ENCODE peak calls at places on chromosomes 11 and 22, in four cellular contexts. F, Y, H and Z are unnamed samples.

GRCh38 chr11:326842-327580 is 6.4 kb upstream of the IFITM3 start:
- DNase-seq in F (no peak), Y (no peak), H (no peak), Z (no peak)

GRCh38 chr11:38356255-38356654 is 1758.2 kb upstream of the RAG2 start:
- DNase-seq in F (no peak), Y (no peak), H (no peak), Z (no peak)

GRCh38 chr11:99803501-99803900 is 782.8 kb downstream of the CNTN5 start:
- DNase-seq in F (no peak), Y (no peak), H (no peak), Z (peak)

GRCh38 chr22:20802452-20802851 is 28.5 kb downstream of the SERPIND1 start:
- DNase-seq in F (no peak), Y (no peak), H (no peak), Z (no peak)

GRCh38 chr11:131674051-131674755 is 303.8 kb downstream of the NTM start:
- DNase-seq in F (peak), Y (peak), H (peak), Z (peak)

GRCh38 chr11:101881586-101881985 is 33.2 kb upstream of the CEP126 start:
- DNase-seq in F (no peak), Y (no peak), H (no peak), Z (no peak)

GRCh38 chr11:59191095-59191494 is 19.2 kb downstream of the DTX4 start:
- DNase-seq in F (no peak), Y (no peak), H (no peak), Z (no peak)

GRCh38 chr11:120612363-120613263 is 101.1 kb downstream of the GRIK4 start:
- DNase-seq in F (no peak), Y (no peak), H (no peak), Z (no peak)

GRCh38 chr11:12863605-12864121 is 145.5 kb upstream of the RASSF10 start:
- DNase-seq in F (no peak), Y (peak), H (no peak), Z (no peak)

GRCh38 chr11:12862761-12863469 is 146.2 kb upstream of the RASSF10 start:
- DNase-seq in F (no peak), Y (peak), H (peak), Z (no peak)

GRCh38 chr22:46766611-46767010 is 4.2 kb downstream of the TBC1D22A start:
- DNase-seq in F (no peak), Y (no peak), H (no peak), Z (no peak)

GRCh38 chr11:45209904-45210699 is 63.7 kb downstream of the PRDM11 start:
- DNase-seq in F (no peak), Y (peak), H (peak), Z (no peak)

GRCh38 chr11:64015935-64016468 is 19.7 kb upstream of the FLRT1 start:
- DNase-seq in F (no peak), Y (no peak), H (no peak), Z (no peak)

GRCh38 chr22:45804986-45805325 is 133.3 kb downstream of the ATXN10 start:
- DNase-seq in F (peak), Y (no peak), H (no peak), Z (peak)

GRCh38 chr11:95892892-95893570 is 30.9 kb downstream of the MTMR2 start:
- DNase-seq in F (no peak), Y (no peak), H (no peak), Z (no peak)

GRCh38 chr22:47632646-47633045 is 870.2 kb downstream of the TBC1D22A start:
- DNase-seq in F (no peak), Y (no peak), H (no peak), Z (peak)

GRCh38 chr22:27801616-27802388 is at the start of gene MN1:
- DNase-seq in F (no peak), Y (peak), H (peak), Z (no peak)

GRCh38 chr11:94049351-94049750 is 28.2 kb downstream of the HEPHL1 start:
- DNase-seq in F (no peak), Y (no peak), H (no peak), Z (peak)

GRCh38 chr11:44978961-44979331 is 28.3 kb upstream of the TP53I11 start:
- DNase-seq in F (no peak), Y (no peak), H (no peak), Z (peak)

GRCh38 chr22:23239429-23239828 is 59.1 kb downstream of the BCR start:
- DNase-seq in F (no peak), Y (no peak), H (no peak), Z (no peak)

GRCh38 chr11:122439911-122440782 is 215.4 kb upstream of the UBASH3B start:
- DNase-seq in F (no peak), Y (peak), H (peak), Z (no peak)

GRCh38 chr22:18985761-18986160 is 49.7 kb upstream of the PRODH start:
- DNase-seq in F (no peak), Y (no peak), H (no peak), Z (no peak)

GRCh38 chr22:44972363-44973083 is 37.3 kb downstream of the PHF21B start:
- DNase-seq in F (no peak), Y (no peak), H (no peak), Z (no peak)

GRCh38 chr11:13965337-13965736 is 2.8 kb downstream of the SPON1 start:
- DNase-seq in F (no peak), Y (peak), H (peak), Z (no peak)

GRCh38 chr11:84022221-84022620 is 736.1 kb upstream of the CCDC90B start:
- DNase-seq in F (no peak), Y (peak), H (peak), Z (no peak)

GRCh38 chr11:31655483-31655882 is 145.9 kb downstream of the ELP4 start:
- DNase-seq in F (peak), Y (peak), H (no peak), Z (peak)

GRCh38 chr11:70506986-70507385 is 108.7 kb downstream of the CTTN start:
- DNase-seq in F (no peak), Y (no peak), H (no peak), Z (no peak)

GRCh38 chr22:50420581-50420980 is 54.3 kb downstream of the SBF1 start:
- DNase-seq in F (no peak), Y (no peak), H (no peak), Z (no peak)

GRCh38 chr22:16774911-16775529 is 50.2 kb downstream of the XKR3 start:
- DNase-seq in F (no peak), Y (no peak), H (no peak), Z (no peak)

GRCh38 chr11:69834811-69835800 is 15.9 kb upstream of the FGF3 start:
- DNase-seq in F (no peak), Y (peak), H (peak), Z (no peak)

GRCh38 chr11:72466410-72466809 is 32.1 kb upstream of the CLPB start:
- DNase-seq in F (no peak), Y (no peak), H (no peak), Z (no peak)

GRCh38 chr11:27909386-27909785 is 198.6 kb downstream of the KIF18A start:
- DNase-seq in F (no peak), Y (no peak), H (no peak), Z (no peak)

GRCh38 chr11:68817554-68817953 is 24.2 kb downstream of the CPT1A start:
- DNase-seq in F (no peak), Y (no peak), H (no peak), Z (no peak)

GRCh38 chr11:77752518-77752917 is 68.0 kb downstream of the RSF1 start:
- DNase-seq in F (no peak), Y (no peak), H (peak), Z (no peak)

GRCh38 chr11:65486570-65487466 is 12.0 kb upstream of the MALAT1 start:
- DNase-seq in F (no peak), Y (no peak), H (no peak), Z (no peak)

GRCh38 chr11:34501500-34501899 is 12.1 kb downstream of the ELF5 start:
- DNase-seq in F (no peak), Y (peak), H (no peak), Z (peak)

GRCh38 chr11:47185305-47186075 is 744 bp downstream of the PACSIN3 start:
- DNase-seq in F (no peak), Y (peak), H (peak), Z (peak)

GRCh38 chr11:77159219-77159936 is 31.3 kb downstream of the MYO7A start:
- DNase-seq in F (no peak), Y (no peak), H (no peak), Z (no peak)

GRCh38 chr11:61751384-61751783 is 1.1 kb upstream of the MYRF start:
- DNase-seq in F (no peak), Y (no peak), H (no peak), Z (no peak)

GRCh38 chr11:61814958-61815789 is 1.6 kb downstream of the FADS1 start:
- DNase-seq in F (peak), Y (peak), H (peak), Z (peak)

GRCh38 chr22:24428751-24429410 is 1.5 kb downstream of the ADORA2A start:
- DNase-seq in F (no peak), Y (no peak), H (no peak), Z (no peak)
- H2AFZ ChIP-seq in F (no peak), Y (no peak), H (no peak), Z (no peak)

DNA sequence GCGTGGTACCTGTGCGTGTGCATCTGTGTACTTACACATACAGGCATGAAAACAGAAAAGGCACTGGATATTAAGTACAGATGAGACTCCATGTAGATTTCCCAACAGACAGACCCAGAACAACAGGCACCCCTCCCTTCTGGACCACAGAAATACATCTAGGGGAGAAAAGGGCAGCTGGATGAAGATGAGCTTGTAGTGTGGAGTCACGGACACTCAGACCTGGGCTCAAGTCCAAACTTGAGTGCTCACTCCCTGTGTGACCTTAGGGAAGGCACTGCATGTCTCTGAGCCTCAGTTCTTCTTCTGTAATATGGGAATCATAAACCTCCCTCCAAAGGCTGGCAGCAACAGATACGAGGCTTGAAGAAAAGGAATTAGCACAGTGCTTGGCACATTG is 108.9 kb downstream of the GALNT18 start:
- DNase-seq in F (no peak), Y (no peak), H (no peak), Z (no peak)
- TF ChIP-seq EZH2phosphoT487 in F (no peak), Y (no peak), H (no peak), Z (no peak)

DNA sequence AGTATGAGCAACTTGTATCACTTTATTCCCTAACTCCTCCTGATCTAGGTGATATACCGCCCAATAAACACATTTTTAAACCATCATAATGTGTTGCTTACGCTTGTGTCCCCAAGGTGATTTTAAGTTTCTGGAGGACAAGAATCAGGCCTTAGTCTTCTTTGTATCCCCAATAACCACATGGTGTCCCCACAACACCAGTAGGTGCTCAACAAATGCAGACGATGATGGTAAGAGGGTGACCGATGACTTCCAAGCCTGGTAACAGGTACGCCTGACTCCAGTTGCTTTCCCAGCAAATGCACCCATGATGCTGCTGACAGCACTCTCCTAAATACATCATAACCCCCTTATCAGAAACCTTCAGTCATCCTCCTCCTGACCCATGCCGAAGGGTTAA is 64.2 kb downstream of the EFCAB6 start:
- DNase-seq in F (no peak), Y (no peak), H (no peak), Z (no peak)
- H3K27ac ChIP-seq in F (no peak), Y (no peak), H (no peak), Z (no peak)

GRCh38 chr11:85627332-85627997 is at the start of gene DLG2:
- DNase-seq in F (no peak), Y (peak), H (peak), Z (peak)
- H2AFZ ChIP-seq in F (peak), Y (peak), H (peak), Z (peak)

DNA sequence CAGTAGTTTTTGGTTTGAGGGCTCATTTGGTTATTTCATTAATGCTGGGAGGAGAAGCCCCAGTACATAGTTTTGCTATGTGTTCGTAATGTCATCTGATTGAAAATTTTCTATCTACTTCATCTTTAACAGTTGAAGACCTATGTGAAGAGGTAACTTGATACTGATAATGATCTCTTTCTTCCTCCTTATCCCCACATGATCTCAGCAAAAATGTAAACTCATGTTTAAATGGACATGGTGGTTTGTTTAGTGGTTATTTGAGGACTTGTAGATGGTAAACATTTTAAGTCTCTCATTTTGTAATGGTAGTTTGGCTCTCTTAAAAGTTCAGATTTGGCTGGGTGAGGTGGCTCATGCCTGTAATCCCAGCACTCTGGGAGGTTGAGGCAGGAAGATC is 53.7 kb upstream of the SPTBN2 start:
- DNase-seq in F (no peak), Y (no peak), H (no peak), Z (peak)
- TF ChIP-seq EZH2phosphoT487 in F (no peak), Y (no peak), H (no peak), Z (no peak)